ENCODE peak calls at places on chromosomes 2 and 18, in five cellular contexts. N is ACHN, O is activated T-cell treated with anti-CD3 and anti-CD28 coated beads for 24 hours, S is AG08395, K is IMR-90. B is an unnamed sample.
A peak's percentile ranks its signal among the peaks of the same experiment; 100 is the strongest.

GRCh38 chr18:26764584-26764983 is 100.9 kb downstream of the AQP4 start:
- DNase-seq in O (no peak), S (no peak), N (no peak), K (no peak), B (no peak)

GRCh38 chr18:25563816-25564370 is 211.9 kb upstream of the ZNF521 start:
- DNase-seq in S (no peak), N (no peak), K (no peak), O (no peak), B (no peak)

GRCh38 chr2:195600796-195601195 is 56.2 kb upstream of the SLC39A10 start:
- DNase-seq in S (no peak), N (no peak), K (no peak), O (no peak), B (no peak)

GRCh38 chr2:32758232-32758631 is 130.4 kb downstream of the TTC27 start:
- DNase-seq in S (no peak), O (no peak), N (no peak), K (no peak), B (no peak)

GRCh38 chr2:42927334-42928160 is 135.2 kb upstream of the HAAO start:
- DNase-seq in K (peak; percentile 31), S (no peak), O (no peak), N (no peak), B (no peak)

GRCh38 chr18:8426401-8426800 is 182.8 kb upstream of the RAB12 start:
- DNase-seq in O (no peak), S (no peak), N (peak; percentile 17), K (no peak), B (no peak)

GRCh38 chr2:120768112-120769048 is 32.7 kb downstream of the GLI2 start:
- DNase-seq in O (no peak), N (no peak), K (no peak), S (no peak), B (no peak)

GRCh38 chr2:205800804-205801203 is 118.5 kb downstream of the NRP2 start:
- DNase-seq in S (no peak), O (no peak), K (peak; percentile 99), N (no peak), B (no peak)

GRCh38 chr2:74675090-74675489 is 21.0 kb downstream of the SEMA4F start:
- DNase-seq in S (no peak), O (no peak), N (no peak), K (no peak), B (no peak)

GRCh38 chr2:112162341-112162740 is 24.2 kb downstream of the FBLN7 start:
- DNase-seq in N (no peak), K (no peak), O (no peak), S (no peak), B (no peak)

GRCh38 chr2:191678437-191679110 is 638 bp downstream of the NABP1 start:
- DNase-seq in K (no peak), N (peak; percentile 61), O (peak; percentile 62), S (peak; percentile 27), B (peak; percentile 48)

GRCh38 chr18:70299393-70299792 is 10.5 kb downstream of the SOCS6 start:
- DNase-seq in O (no peak), S (no peak), K (no peak), N (no peak), B (no peak)

GRCh38 chr18:74040459-74041332 is 106.9 kb downstream of the FBXO15 start:
- DNase-seq in S (peak; percentile 12), N (peak; percentile 35), K (peak; percentile 11), O (peak; percentile 64), B (peak; percentile 82)

GRCh38 chr2:238158807-238159539 is at the start of gene ERFE:
- DNase-seq in O (peak; percentile 48), N (peak; percentile 69), S (peak; percentile 75), K (peak; percentile 33), B (no peak)

GRCh38 chr2:67290451-67290991 is 106.6 kb upstream of the ETAA1 start:
- DNase-seq in S (peak; percentile 51), K (peak; percentile 93), O (no peak), N (peak; percentile 70), B (no peak)

GRCh38 chr2:241048949-241049343 is 50.5 kb downstream of the SNED1 start:
- DNase-seq in K (no peak), S (no peak), O (no peak), N (no peak), B (no peak)

GRCh38 chr18:56330381-56331115 is 307.8 kb downstream of the TXNL1 start:
- DNase-seq in O (no peak), K (no peak), S (no peak), N (no peak), B (no peak)

GRCh38 chr2:241890524-241891235 is 21.2 kb downstream of the RTP5 start:
- DNase-seq in K (no peak), O (no peak), N (no peak), S (no peak), B (no peak)

GRCh38 chr2:31199206-31199605 is 18.1 kb downstream of the CAPN14 start:
- DNase-seq in N (no peak), K (no peak), S (no peak), O (no peak), B (no peak)

GRCh38 chr18:27843783-27844415 is 333.0 kb downstream of the CDH2 start:
- DNase-seq in N (peak; percentile 89), S (no peak), O (no peak), K (peak; percentile 36), B (no peak)

GRCh38 chr2:128315122-128315828 is 3.4 kb downstream of the HS6ST1 start:
- DNase-seq in O (no peak), S (no peak), N (no peak), K (no peak), B (no peak)

GRCh38 chr2:238790877-238791276 is 57.0 kb upstream of the TWIST2 start:
- DNase-seq in K (no peak), N (no peak), O (no peak), S (peak; percentile 31), B (no peak)

GRCh38 chr2:222982010-222982908 is 69.7 kb upstream of the KCNE4 start:
- DNase-seq in N (peak; percentile 80), K (peak; percentile 89), O (no peak), S (peak; percentile 77), B (peak; percentile 83)

GRCh38 chr2:173354073-173354600 is 535 bp upstream of the CDCA7 start:
- DNase-seq in N (no peak), K (no peak), O (no peak), S (no peak), B (no peak)

GRCh38 chr2:66445781-66446177 is 10.9 kb downstream of the MEIS1 start:
- DNase-seq in N (peak; percentile 54), K (no peak), O (no peak), S (no peak), B (no peak)

GRCh38 chr2:158967731-158968395 is 577 bp upstream of the TANC1 start:
- DNase-seq in O (no peak), K (peak; percentile 66), N (peak; percentile 14), S (peak; percentile 41), B (no peak)

GRCh38 chr2:10371441-10372194 is 68.9 kb downstream of the HPCAL1 start:
- DNase-seq in K (no peak), O (no peak), N (no peak), S (no peak), B (no peak)

GRCh38 chr2:48496867-48497266 is 33.1 kb upstream of the STON1 start:
- DNase-seq in O (no peak), N (no peak), K (peak; percentile 82), S (peak; percentile 72), B (no peak)

GRCh38 chr2:169512525-169512924 is 3.0 kb downstream of the KLHL41 start:
- DNase-seq in S (no peak), O (no peak), K (peak; percentile 47), N (no peak), B (no peak)

GRCh38 chr2:185245806-185246205 is 492.8 kb upstream of the FSIP2 start:
- DNase-seq in K (no peak), N (no peak), S (no peak), O (no peak), B (no peak)

GRCh38 chr2:132969371-132969985 is 299.5 kb upstream of the LYPD1 start:
- DNase-seq in O (no peak), K (peak; percentile 42), N (no peak), S (no peak), B (no peak)

GRCh38 chr18:23146861-23147469 is 11.7 kb downstream of the CABLES1 start:
- DNase-seq in N (no peak), S (no peak), K (no peak), O (no peak), B (no peak)

B was measured in HL-60.